ENCODE peak calls at places on chromosome 12, in four cellular contexts. O, H, A and J are unnamed samples.

GRCh38 chr12:59149995-59150642 is 229.8 kb upstream of the LRIG3 start:
- DNase-seq in O (peak), H (peak), A (peak), J (peak)

GRCh38 chr12:103855896-103856657 is 15.0 kb upstream of the NT5DC3 start:
- DNase-seq in O (no peak), H (no peak), A (no peak), J (no peak)

GRCh38 chr12:43937947-43938346 is 102.1 kb downstream of the TMEM117 start:
- DNase-seq in O (peak), H (peak), A (peak), J (no peak)

GRCh38 chr12:42735869-42736361 is 146.4 kb upstream of the PRICKLE1 start:
- DNase-seq in O (no peak), H (no peak), A (no peak), J (no peak)

GRCh38 chr12:114480309-114481199 is 74.6 kb upstream of the TBX5 start:
- DNase-seq in O (peak), H (no peak), A (peak), J (no peak)

GRCh38 chr12:2754208-2754607 is 40.6 kb upstream of the FKBP4 start:
- DNase-seq in O (no peak), H (no peak), A (no peak), J (no peak)

GRCh38 chr12:45435945-45436710 is 220.2 kb downstream of the ANO6 start:
- DNase-seq in O (no peak), H (peak), A (no peak), J (no peak)

GRCh38 chr12:6430124-6430989 is 14.4 kb upstream of the CD27 start:
- DNase-seq in O (peak), H (peak), A (peak), J (peak)

GRCh38 chr12:31585895-31586294 is 5.0 kb downstream of the DENND5B start:
- DNase-seq in O (no peak), H (no peak), A (no peak), J (no peak)
- TF ChIP-seq CTCF in O (no peak), H (no peak), A (no peak), J (no peak)

DNA sequence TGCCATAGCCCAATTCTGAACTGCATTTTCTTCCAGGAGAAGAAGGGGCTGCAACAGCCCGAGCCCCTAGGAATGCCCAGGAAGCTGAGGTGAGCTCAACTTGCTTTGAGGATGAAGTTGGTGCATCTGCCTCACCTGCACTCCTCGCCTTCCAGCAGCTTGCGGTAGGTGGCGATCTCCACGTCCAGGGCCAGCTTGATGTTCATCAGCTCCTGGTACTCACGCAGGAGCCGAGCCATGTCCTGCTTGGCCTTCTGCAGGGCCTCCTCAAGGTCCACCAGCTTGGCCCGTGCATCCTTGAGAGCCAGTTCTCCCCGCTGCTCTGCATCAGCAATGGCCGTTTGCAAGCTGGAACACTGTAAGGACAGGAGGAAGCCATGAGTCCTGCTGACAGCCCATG is 6.0 kb downstream of the KRT75 start:
- DNase-seq in O (no peak), H (peak), A (no peak), J (no peak)
- TF ChIP-seq CTCF in O (no peak), H (peak), A (no peak), J (no peak)

GRCh38 chr12:80195143-80195726 is 95.9 kb downstream of the OTOGL start:
- DNase-seq in O (peak), H (peak), A (peak), J (peak)
- TF ChIP-seq CTCF in O (peak), H (peak), A (peak), J (peak)

DNA sequence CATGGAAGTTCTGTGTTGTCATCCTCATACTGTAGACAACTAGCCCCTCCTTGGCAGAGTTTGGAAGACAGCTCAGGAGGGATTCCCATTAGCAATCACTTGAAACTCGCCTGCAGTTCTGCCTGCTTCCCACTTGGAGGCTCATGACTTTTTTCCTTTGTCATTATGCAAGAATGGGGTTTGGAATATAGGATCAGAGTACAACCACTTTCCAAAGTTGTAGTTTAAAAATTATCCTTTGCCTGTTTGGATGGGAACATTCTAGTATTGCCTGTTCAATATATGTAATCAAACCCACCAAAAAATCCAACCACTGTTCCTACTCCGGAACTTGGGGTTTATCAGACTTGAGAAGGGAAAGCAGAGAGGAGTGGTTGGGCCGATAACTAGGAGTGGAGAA is 2.1 kb upstream of the GPD1 start:
- DNase-seq in O (peak), H (no peak), A (peak), J (peak)
- TF ChIP-seq CTCF in O (peak), H (peak), A (peak), J (peak)

DNA sequence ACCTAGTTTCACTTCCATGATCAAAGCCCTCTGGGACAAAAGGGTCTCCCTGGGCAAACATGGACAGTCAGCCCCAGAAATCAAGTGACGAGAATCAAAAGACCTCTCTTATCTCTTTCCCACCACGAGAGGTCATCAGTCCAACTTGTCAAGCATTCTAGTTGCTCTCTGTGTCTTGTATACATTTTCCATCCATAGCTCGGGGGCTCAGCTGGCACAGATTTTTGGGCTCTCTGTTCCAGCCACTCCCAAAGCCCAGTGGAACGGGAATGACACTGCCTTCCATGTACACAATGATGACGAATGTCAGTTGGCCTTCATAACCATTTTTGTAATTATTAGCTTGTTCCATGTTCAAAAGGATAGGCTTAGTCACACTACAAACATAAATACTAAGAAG is 29.7 kb downstream of the NOS1 start:
- DNase-seq in O (no peak), H (peak), A (no peak), J (no peak)
- TF ChIP-seq CTCF in O (no peak), H (peak), A (no peak), J (no peak)

DNA sequence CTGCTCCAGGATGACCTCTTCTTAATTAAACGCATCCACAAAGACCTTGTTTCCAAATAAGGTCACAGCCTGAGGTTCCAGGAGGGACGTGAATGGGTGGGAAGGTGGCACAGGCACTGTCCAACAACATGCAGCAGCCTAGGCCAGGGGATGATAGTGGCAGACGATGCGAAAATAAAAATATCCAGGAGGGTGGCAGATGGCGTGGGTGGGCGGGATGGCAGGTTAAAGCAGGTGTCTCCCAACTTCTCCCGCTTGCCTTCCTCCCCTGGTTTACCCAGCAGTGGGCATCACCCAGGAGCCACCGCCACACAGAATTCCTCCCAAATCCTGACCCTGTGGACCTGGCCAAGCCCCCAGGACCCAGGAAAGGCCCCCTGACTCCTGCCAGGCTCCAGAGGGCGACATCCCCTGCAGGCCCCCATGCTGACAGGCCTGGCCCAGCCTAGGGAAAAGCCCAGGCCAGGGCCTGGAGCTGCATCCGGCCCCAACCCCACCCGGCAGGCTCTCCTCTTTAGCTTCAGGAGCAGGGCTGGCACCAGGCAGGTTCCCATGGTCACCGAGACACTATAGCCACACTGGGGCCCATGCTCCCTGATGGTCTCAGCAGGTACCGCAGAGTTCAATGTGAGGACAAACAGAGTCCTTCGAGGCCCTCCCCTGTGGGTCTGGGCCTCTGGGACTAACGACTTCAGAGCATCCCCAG is 9.7 kb downstream of the NCOR2 start:
- DNase-seq in O (no peak), H (no peak), A (no peak), J (no peak)
- TF ChIP-seq CTCF in O (no peak), H (no peak), A (no peak), J (no peak)

DNA sequence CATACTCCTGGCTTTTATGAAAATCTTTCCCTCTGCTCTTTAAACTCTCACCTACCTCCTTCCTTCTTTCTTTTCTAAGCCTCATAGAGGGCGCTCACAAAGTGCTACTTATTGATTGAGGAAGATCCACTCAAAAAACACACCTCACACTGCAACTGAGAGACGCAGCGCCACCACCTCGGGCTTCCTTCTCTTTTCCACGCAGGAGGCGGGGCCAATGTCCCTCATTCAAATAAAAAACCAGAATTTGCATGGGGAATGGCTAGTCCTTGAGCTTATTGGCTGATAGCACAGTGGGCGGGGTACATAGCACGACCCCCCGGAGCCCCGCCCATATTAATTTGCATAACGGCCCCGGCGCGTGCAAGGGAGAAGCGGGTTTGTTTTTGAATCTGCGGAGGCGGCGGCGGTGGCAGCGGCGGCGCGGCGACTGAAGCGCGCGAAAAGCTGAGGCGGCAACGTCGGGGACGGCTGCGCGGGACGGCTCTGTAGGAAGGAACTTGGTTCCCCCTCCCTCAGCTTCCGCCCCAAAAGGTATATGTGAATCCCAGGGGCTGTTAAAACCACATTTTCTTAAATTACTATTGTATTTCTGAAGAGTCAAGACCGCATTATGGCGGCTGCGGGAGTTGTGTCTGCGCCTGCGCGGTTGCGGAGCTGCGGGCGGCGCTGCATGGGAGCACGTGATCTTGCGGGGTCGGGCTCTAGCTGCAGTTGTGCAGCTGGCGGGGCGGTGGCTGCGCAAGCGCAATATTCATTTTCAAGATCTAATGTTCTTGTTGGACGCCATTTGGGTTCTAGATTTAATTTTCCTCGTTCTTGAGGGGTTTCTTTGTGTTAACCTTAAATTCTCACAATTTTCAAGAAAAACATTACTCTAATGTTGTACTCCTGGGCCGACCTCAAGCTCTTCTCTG is at the start of gene ATF7IP:
- DNase-seq in O (peak), H (peak), A (peak), J (peak)
- TF ChIP-seq CTCF in O (peak), H (peak), A (peak), J (peak)

DNA sequence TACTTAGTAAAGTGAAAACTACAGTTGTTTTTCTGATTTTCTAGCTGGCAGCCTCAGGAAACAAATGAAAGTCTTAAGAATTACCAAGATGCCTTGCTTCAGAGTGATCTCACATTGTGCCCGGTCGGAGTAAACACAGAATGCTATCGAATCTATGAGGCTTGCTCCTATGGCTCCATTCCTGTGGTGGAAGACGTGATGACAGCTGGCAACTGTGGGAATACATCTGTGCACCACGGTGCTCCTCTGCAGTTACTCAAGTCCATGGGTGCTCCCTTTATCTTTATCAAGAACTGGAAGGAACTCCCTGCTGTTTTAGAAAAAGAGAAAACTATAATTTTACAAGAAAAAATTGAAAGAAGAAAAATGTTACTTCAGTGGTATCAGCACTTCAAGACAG is 28.9 kb downstream of the RXYLT1 start:
- DNase-seq in O (no peak), H (no peak), A (peak), J (no peak)
- TF ChIP-seq CTCF in O (no peak), H (no peak), A (no peak), J (no peak)